ENCODE peak calls at places on chromosomes 2 and 18, in ten cellular contexts. K, L, Y, P, I, X, D, H, U and J are unnamed samples.

GRCh38 chr2:237896507-237896892 is 37.1 kb downstream of the RAMP1 start:
- DNase-seq in K (no peak), L (no peak), Y (no peak), P (no peak), I (no peak), X (no peak), D (no peak), H (no peak), U (no peak), J (no peak)

GRCh38 chr2:108786008-108786353 is 590 bp upstream of the CCDC138 start:
- DNase-seq in K (no peak), L (no peak), Y (no peak), P (no peak), I (no peak), X (no peak), D (no peak), H (no peak), U (no peak), J (no peak)

GRCh38 chr18:75277629-75277966 is 67.0 kb downstream of the TSHZ1 start:
- DNase-seq in K (no peak), L (no peak), Y (no peak), P (no peak), I (no peak), X (no peak), D (no peak), H (no peak), U (no peak), J (no peak)

GRCh38 chr2:224412064-224412921 is 10.4 kb upstream of the FAM124B start:
- DNase-seq in K (no peak), L (no peak), Y (no peak), P (no peak), I (no peak), X (peak; percentile 83), D (no peak), H (no peak), U (peak; percentile 26), J (peak; percentile 61)

GRCh38 chr2:85712261-85712660 is 18.1 kb downstream of the GNLY start:
- DNase-seq in K (peak; percentile 77), L (peak; percentile 48), Y (no peak), P (no peak), I (no peak), X (no peak), D (no peak), H (no peak), U (no peak), J (no peak)

GRCh38 chr2:111227716-111228141 is 107.0 kb downstream of the BCL2L11 start:
- DNase-seq in K (no peak), L (no peak), Y (no peak), P (no peak), I (peak; percentile 26), X (no peak), D (peak; percentile 5), H (no peak), U (peak; percentile 73), J (peak; percentile 61)

GRCh38 chr2:237403024-237403882 is 10.7 kb downstream of the COL6A3 start:
- DNase-seq in K (no peak), L (peak; percentile 57), Y (no peak), P (no peak), I (no peak), X (no peak), D (no peak), H (no peak), U (no peak), J (no peak)

GRCh38 chr18:23208600-23208999 is 73.3 kb downstream of the CABLES1 start:
- DNase-seq in K (no peak), L (no peak), Y (no peak), P (no peak), I (no peak), X (no peak), D (no peak), H (no peak), U (no peak), J (no peak)

GRCh38 chr2:236158969-236159777 is 9.0 kb downstream of the GBX2 start:
- DNase-seq in K (no peak), L (no peak), Y (no peak), P (no peak), I (no peak), X (no peak), D (no peak), H (no peak), U (no peak), J (no peak)

GRCh38 chr2:46672752-46673151 is 193.4 kb downstream of the TMEM247 start:
- DNase-seq in K (no peak), L (no peak), Y (no peak), P (no peak), I (no peak), X (no peak), D (no peak), H (no peak), U (no peak), J (no peak)
- TF ChIP-seq CTCF in K (no peak), L (no peak), Y (no peak), P (no peak), I (no peak), X (no peak), D (no peak), H (no peak), U (no peak), J (no peak)

DNA sequence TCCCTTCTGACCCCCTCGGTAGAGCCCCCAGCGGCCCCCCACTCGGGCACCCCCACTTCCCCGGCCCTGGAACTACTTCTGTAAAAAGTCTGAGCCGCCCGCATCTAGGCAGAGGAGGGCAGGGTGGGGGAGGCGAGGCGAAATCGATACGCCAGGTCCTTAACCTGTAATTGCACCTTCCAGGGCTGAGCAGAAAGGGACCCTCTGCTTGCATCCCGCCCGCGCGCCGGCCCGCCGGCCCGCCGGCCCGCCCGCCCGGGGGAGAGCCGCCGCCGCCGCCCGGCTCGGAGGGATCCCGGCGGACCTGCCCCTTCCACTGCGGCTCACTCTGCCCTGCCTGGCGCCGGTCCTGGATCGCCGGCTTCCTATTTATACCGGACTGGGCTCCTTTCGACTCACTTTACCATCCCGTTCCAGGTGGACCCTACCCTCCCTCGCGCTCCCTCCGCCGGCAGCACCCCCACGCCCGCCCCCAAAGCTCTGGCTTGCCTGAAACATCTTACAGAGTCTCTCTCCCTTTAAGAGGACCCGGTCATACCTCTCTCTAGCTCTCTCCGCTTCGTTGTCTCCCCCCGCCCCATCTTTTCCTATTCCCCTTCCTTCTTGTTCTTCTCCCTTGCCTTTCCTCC is 838 bp downstream of the KLHL14 start:
- DNase-seq in K (no peak), L (no peak), Y (no peak), P (no peak), I (no peak), X (peak; percentile 79), D (peak; percentile 67), H (no peak), U (no peak), J (no peak)
- H3K4me3 ChIP-seq in K (peak overlapping the region; percentile 47), L (peak overlapping the region; percentile 26), Y (no peak overlapping the region), P (no peak overlapping the region), I (no peak overlapping the region), X (peak overlapping the region; percentile 22), D (peak overlapping the region; percentile 85), H (peak overlapping the region; percentile 41), U (peak overlapping the region; percentile 68), J (peak overlapping the region; percentile 52)

GRCh38 chr2:20190862-20191713 is 33.8 kb downstream of the SDC1 start:
- DNase-seq in K (no peak), L (no peak), Y (peak; percentile 80), P (no peak), I (peak; percentile 18), X (no peak), D (peak; percentile 70), H (no peak), U (no peak), J (no peak)
- TF ChIP-seq CTCF in K (peak; percentile 16), L (no peak), Y (peak; percentile 76), P (no peak), I (peak; percentile 59), X (no peak), D (peak; percentile 35), H (no peak), U (no peak), J (no peak)

GRCh38 chr18:32445846-32446245 is 24.8 kb downstream of the GAREM1 start:
- DNase-seq in K (no peak), L (no peak), Y (no peak), P (no peak), I (no peak), X (no peak), D (no peak), H (no peak), U (no peak), J (no peak)

GRCh38 chr18:32454667-32455066 is 16.0 kb downstream of the GAREM1 start:
- DNase-seq in K (no peak), L (no peak), Y (no peak), P (no peak), I (no peak), X (no peak), D (no peak), H (no peak), U (no peak), J (no peak)

GRCh38 chr18:32450874-32451273 is 19.8 kb downstream of the GAREM1 start:
- DNase-seq in K (no peak), L (peak; percentile 28), Y (no peak), P (no peak), I (no peak), X (no peak), D (no peak), H (no peak), U (no peak), J (no peak)

GRCh38 chr18:32446780-32447179 is 23.9 kb downstream of the GAREM1 start:
- DNase-seq in K (no peak), L (no peak), Y (no peak), P (no peak), I (no peak), X (no peak), D (no peak), H (no peak), U (no peak), J (no peak)

GRCh38 chr18:32450026-32450681 is 20.5 kb downstream of the GAREM1 start:
- DNase-seq in K (no peak), L (no peak), Y (no peak), P (no peak), I (no peak), X (no peak), D (no peak), H (no peak), U (no peak), J (peak; percentile 60)
- H3K4me3 ChIP-seq in K (no peak overlapping the region), L (no peak overlapping the region), Y (no peak overlapping the region), P (no peak overlapping the region), I (no peak overlapping the region), X (no peak overlapping the region), D (no peak overlapping the region), H (no peak overlapping the region), U (no peak overlapping the region), J (no peak overlapping the region)

GRCh38 chr2:159497857-159498256 is 118.5 kb downstream of the BAZ2B start:
- DNase-seq in K (no peak), L (no peak), Y (no peak), P (no peak), I (no peak), X (no peak), D (no peak), H (no peak), U (no peak), J (no peak)

GRCh38 chr2:159501743-159502142 is 114.6 kb downstream of the BAZ2B start:
- DNase-seq in K (no peak), L (no peak), Y (no peak), P (no peak), I (no peak), X (no peak), D (no peak), H (no peak), U (no peak), J (no peak)

GRCh38 chr2:159497256-159497655 is 119.1 kb downstream of the BAZ2B start:
- DNase-seq in K (no peak), L (peak; percentile 24), Y (peak; percentile 3), P (peak; percentile 58), I (peak; percentile 55), X (no peak), D (no peak), H (no peak), U (peak; percentile 63), J (peak; percentile 40)
- TF ChIP-seq CTCF in K (no peak), L (no peak), Y (no peak), P (no peak), I (no peak), X (no peak), D (no peak), H (no peak), U (no peak), J (no peak)

GRCh38 chr18:54607213-54607934 is 16.3 kb downstream of the DYNAP start:
- DNase-seq in K (no peak), L (no peak), Y (no peak), P (no peak), I (no peak), X (no peak), D (peak; percentile 0), H (no peak), U (peak; percentile 83), J (no peak)
- H3K4me3 ChIP-seq in K (peak overlapping the region; percentile 34), L (no peak overlapping the region), Y (no peak overlapping the region), P (peak overlapping the region; percentile 13), I (no peak overlapping the region), X (peak overlapping the region; percentile 51), D (no peak overlapping the region), H (peak overlapping the region; percentile 30), U (peak overlapping the region; percentile 39), J (peak overlapping the region; percentile 19)